ENCODE peak calls at places on chromosomes 11 and 22, in eight cellular contexts. D is tibial nerve, Z is progenitor cell of endocrine pancreas, E is dorsolateral prefrontal cortex, X is tibial artery, V is thyroid gland, U is astrocyte of the spinal cord, B is coronary artery. R is an unnamed sample.
A peak's percentile ranks its signal among the peaks of the same experiment; 100 is the strongest.

GRCh38 chr11:62124186-62125113 is 639 bp downstream of the INCENP start:
- DNase-seq in U (peak; percentile 31), Z (no peak), X (peak; percentile 73), D (no peak), V (peak; percentile 70), B (peak; percentile 78), E (no peak), R (peak; percentile 28)

GRCh38 chr11:125057370-125058060 is 5.6 kb upstream of the SLC37A2 start:
- DNase-seq in D (no peak), E (no peak), X (no peak), Z (no peak), B (no peak), V (no peak), U (no peak), R (no peak)

GRCh38 chr11:77723024-77723423 is 85.4 kb upstream of the CLNS1A start:
- DNase-seq in X (no peak), U (no peak), B (no peak), D (no peak), E (no peak), V (no peak), Z (no peak), R (no peak)

GRCh38 chr11:75678620-75679259 is 9.9 kb upstream of the MAP6 start:
- DNase-seq in V (no peak), D (no peak), E (no peak), X (no peak), U (no peak), B (no peak), Z (no peak), R (no peak)

GRCh38 chr22:36753120-36753802 is 22.7 kb downstream of the IFT27 start:
- DNase-seq in U (no peak), E (no peak), Z (no peak), X (peak; percentile 17), D (no peak), B (peak; percentile 24), V (no peak), R (no peak)

GRCh38 chr22:49262167-49262566 is 565.5 kb downstream of the BRD1 start:
- DNase-seq in E (no peak), Z (no peak), B (peak; percentile 50), V (no peak), U (no peak), D (no peak), X (peak; percentile 43), R (no peak)

GRCh38 chr22:19336133-19337075 is 44.9 kb upstream of the CLTCL1 start:
- DNase-seq in U (no peak), E (no peak), X (no peak), V (no peak), Z (no peak), D (no peak), B (no peak), R (no peak)

GRCh38 chr11:100759106-100759505 is 72.0 kb downstream of the ARHGAP42 start:
- DNase-seq in Z (no peak), D (no peak), X (no peak), U (no peak), V (no peak), E (no peak), B (no peak), R (no peak)

GRCh38 chr22:25062378-25063095 is 110.0 kb downstream of the KIAA1671 start:
- DNase-seq in Z (no peak), V (peak; percentile 72), X (no peak), D (no peak), B (no peak), E (no peak), U (no peak), R (no peak)

GRCh38 chr11:131675489-131675888 is 305.1 kb downstream of the NTM start:
- DNase-seq in V (no peak), U (peak; percentile 36), D (no peak), B (no peak), Z (no peak), E (no peak), X (peak; percentile 11), R (no peak)

GRCh38 chr11:129960216-129961214 is 42.1 kb downstream of the PRDM10 start:
- DNase-seq in X (no peak), D (no peak), B (no peak), U (peak; percentile 89), Z (no peak), V (no peak), E (no peak), R (no peak)

GRCh38 chr11:80028998-80029397 is 588.2 kb upstream of the TENM4 start:
- DNase-seq in U (no peak), V (no peak), B (no peak), X (no peak), Z (no peak), E (no peak), D (no peak), R (no peak)

GRCh38 chr11:105232021-105232420 is 92.5 kb upstream of the CARD18 start:
- DNase-seq in X (no peak), U (no peak), B (no peak), D (no peak), Z (no peak), V (no peak), E (no peak), R (no peak)

GRCh38 chr11:105236631-105237030 is 97.1 kb upstream of the CARD18 start:
- DNase-seq in U (peak; percentile 62), B (no peak), Z (no peak), D (no peak), V (no peak), X (no peak), E (no peak), R (no peak)
- TF ChIP-seq CTCF in U (no peak), B (no peak), Z (no peak), D (no peak), V (no peak), X (no peak), E (no peak), R (no peak)

GRCh38 chr22:22684605-22685561 is 40.5 kb downstream of the GGTLC2 start:
- DNase-seq in Z (peak; percentile 37), X (peak; percentile 45), B (no peak), U (peak; percentile 42), D (no peak), E (no peak), V (peak; percentile 66), R (peak; percentile 57)
- TF ChIP-seq CTCF in Z (peak; percentile 61), X (no peak), B (no peak), U (peak; percentile 48), D (no peak), E (peak; percentile 28), V (no peak), R (peak; percentile 33)

GRCh38 chr11:18010271-18010670 is 2.6 kb downstream of the SERGEF start:
- DNase-seq in V (no peak), U (no peak), D (no peak), E (no peak), X (no peak), Z (no peak), B (no peak), R (no peak)
- TF ChIP-seq CTCF in V (no peak), U (no peak), D (no peak), E (no peak), X (no peak), Z (no peak), B (no peak), R (no peak)

GRCh38 chr22:43449205-43449830 is 37.5 kb downstream of the MPPED1 start:
- DNase-seq in V (no peak), X (no peak), U (no peak), B (no peak), E (no peak), Z (no peak), D (no peak), R (no peak)
- TF ChIP-seq CTCF in V (no peak), X (no peak), U (no peak), B (no peak), E (no peak), Z (no peak), D (no peak), R (no peak)

GRCh38 chr11:121042296-121042695 is 18.4 kb downstream of the TBCEL start:
- DNase-seq in X (no peak), U (no peak), B (no peak), V (no peak), E (no peak), Z (no peak), D (no peak), R (no peak)
- TF ChIP-seq CTCF in X (no peak), U (no peak), B (no peak), V (no peak), E (no peak), Z (no peak), D (no peak), R (no peak)

DNA sequence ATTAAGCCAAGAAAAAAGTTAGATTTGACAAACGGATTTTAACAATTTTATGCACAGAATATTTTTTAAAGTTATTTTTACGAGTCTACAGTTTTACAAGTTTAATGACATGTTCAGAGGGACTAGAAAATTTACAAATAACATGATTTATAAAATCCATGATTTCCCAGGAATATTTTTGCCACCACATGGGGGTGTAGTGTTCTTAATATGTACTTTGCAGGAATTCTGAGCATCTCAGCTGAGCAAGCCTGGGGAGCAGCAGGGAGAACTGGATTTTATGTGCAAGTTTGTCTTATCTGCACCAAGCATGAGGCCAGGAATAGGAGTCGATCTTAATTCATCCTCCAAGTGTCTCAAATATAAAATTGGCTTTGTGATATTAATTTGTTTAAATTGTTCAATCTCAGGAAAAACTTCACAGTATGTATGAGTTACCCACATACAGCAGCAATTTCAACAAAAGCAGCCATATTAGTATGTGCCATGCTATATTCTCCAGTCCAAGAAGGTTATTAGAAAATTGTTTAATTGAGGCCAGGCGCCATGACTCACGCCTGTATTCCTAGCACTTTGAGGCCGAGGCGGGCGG is 826.3 kb downstream of the DLG2 start:
- DNase-seq in V (no peak), D (no peak), U (peak; percentile 51), B (no peak), X (no peak), Z (no peak), E (no peak), R (peak; percentile 22)
- TF ChIP-seq CTCF in V (no peak), D (no peak), U (peak; percentile 28), B (no peak), X (peak; percentile 26), Z (peak; percentile 49), E (peak; percentile 36), R (peak; percentile 48)

R was measured in endothelial cell.